ENCODE peak calls at places on chromosomes 4 and X, in seven cellular contexts. Z is cardiac muscle cell, V is cardiac fibroblast, X is breast epithelium, G is mammary epithelial cell, J is HCT116, D is epithelial cell of esophagus. E is an unnamed sample.

GRCh38 chr4:185811509-185812364 is at the start of gene SORBS2:
- DNase-seq in Z (peak), V (peak), X (peak), G (peak), J (no peak), D (peak), E (peak)

GRCh38 chr4:8653326-8654000 is 60.9 kb downstream of the CPZ start:
- DNase-seq in Z (no peak), V (no peak), X (no peak), G (no peak), J (no peak), D (no peak), E (no peak)

GRCh38 chr4:26379837-26380236 is 59.0 kb downstream of the RBPJ start:
- DNase-seq in Z (no peak), V (no peak), X (no peak), G (no peak), J (no peak), D (no peak), E (no peak)

GRCh38 chrX:38150993-38151392 is 69.7 kb downstream of the SRPX start:
- DNase-seq in Z (no peak), V (no peak), X (no peak), G (no peak), J (no peak), D (no peak), E (no peak)

GRCh38 chrX:72247206-72247944 is 8.5 kb upstream of the ERCC6L start:
- DNase-seq in Z (peak), V (peak), X (no peak), G (no peak), J (no peak), D (no peak), E (no peak)

GRCh38 chr4:7395635-7396034 is 39.1 kb downstream of the PSAPL1 start:
- DNase-seq in Z (no peak), V (no peak), X (peak), G (no peak), J (no peak), D (no peak), E (no peak)

GRCh38 chr4:73895201-73896177 is 26.3 kb downstream of the CXCL1 start:
- DNase-seq in Z (peak), V (peak), X (no peak), G (no peak), J (no peak), D (no peak), E (peak)

GRCh38 chrX:40299028-40299479 is 201.3 kb upstream of the BCOR start:
- DNase-seq in Z (peak), V (peak), X (no peak), G (no peak), J (no peak), D (no peak), E (no peak)

GRCh38 chr4:149914521-149915115 is 99.0 kb upstream of the IQCM start:
- DNase-seq in Z (peak), V (peak), X (no peak), G (peak), J (peak), D (peak), E (peak)

GRCh38 chr4:25441519-25442117 is 64.6 kb downstream of the ANAPC4 start:
- DNase-seq in Z (peak), V (peak), X (peak), G (peak), J (peak), D (peak), E (peak)

GRCh38 chrX:10172867-10173266 is 16.1 kb downstream of the CLCN4 start:
- DNase-seq in Z (peak), V (peak), X (no peak), G (no peak), J (no peak), D (no peak), E (no peak)

GRCh38 chr4:188822698-188823097 is 683.5 kb downstream of the TRIML1 start:
- DNase-seq in Z (no peak), V (no peak), X (no peak), G (peak), J (peak), D (peak), E (no peak)

GRCh38 chr4:1927675-1928074 is 56.5 kb downstream of the NSD2 start:
- DNase-seq in Z (peak), V (peak), X (no peak), G (no peak), J (no peak), D (no peak), E (no peak)

GRCh38 chr4:83890816-83891215 is 354.9 kb downstream of the GPAT3 start:
- DNase-seq in Z (no peak), V (no peak), X (no peak), G (peak), J (no peak), D (peak), E (no peak)

GRCh38 chr4:26310264-26310663 is 10.6 kb upstream of the RBPJ start:
- DNase-seq in Z (no peak), V (no peak), X (no peak), G (no peak), J (no peak), D (no peak), E (no peak)

GRCh38 chr4:81142744-81143143 is 72.3 kb downstream of the PRKG2 start:
- DNase-seq in Z (peak), V (peak), X (no peak), G (peak), J (no peak), D (peak), E (no peak)

GRCh38 chrX:109472939-109473713 is 8.8 kb downstream of the GUCY2F start:
- DNase-seq in Z (peak), V (peak), X (no peak), G (peak), J (peak), D (peak), E (peak)

GRCh38 chrX:104343408-104344129 is 88.8 kb upstream of the ESX1 start:
- DNase-seq in Z (peak), V (peak), X (no peak), G (peak), J (peak), D (peak), E (peak)

GRCh38 chr4:1375761-1376322 is 28.8 kb downstream of the UVSSA start:
- DNase-seq in Z (no peak), V (no peak), X (no peak), G (no peak), J (no peak), D (no peak), E (no peak)

GRCh38 chr4:28772066-28772465 is 1911.4 kb downstream of the STIM2 start:
- DNase-seq in Z (peak), V (peak), X (no peak), G (peak), J (no peak), D (peak), E (peak)

GRCh38 chr4:24456431-24456830 is 127.9 kb downstream of the DHX15 start:
- DNase-seq in Z (no peak), V (no peak), X (no peak), G (no peak), J (no peak), D (no peak), E (no peak)

GRCh38 chrX:124373348-124373747 is 27.0 kb downstream of the SH2D1A start:
- DNase-seq in Z (no peak), V (no peak), X (no peak), G (peak), J (no peak), D (no peak), E (no peak)

GRCh38 chr4:114100288-114101031 is 121.0 kb upstream of the ARSJ start:
- DNase-seq in Z (no peak), V (no peak), X (no peak), G (no peak), J (no peak), D (no peak), E (no peak)

GRCh38 chrX:71532753-71533425 is at the start of gene OGT:
- DNase-seq in Z (peak), V (peak), X (peak), G (peak), J (peak), D (peak), E (peak)

GRCh38 chr4:159206427-159206871 is 103.6 kb downstream of the RAPGEF2 start:
- DNase-seq in Z (no peak), V (no peak), X (no peak), G (peak), J (no peak), D (peak), E (no peak)

GRCh38 chrX:69285401-69285871 is 120.2 kb upstream of the PJA1 start:
- DNase-seq in Z (peak), V (peak), X (peak), G (no peak), J (no peak), D (peak), E (no peak)

GRCh38 chr4:4492161-4492847 is 49.5 kb downstream of the STX18 start:
- DNase-seq in Z (peak), V (peak), X (no peak), G (no peak), J (no peak), D (no peak), E (peak)

GRCh38 chr4:101201421-101201820 is 145.9 kb downstream of the PPP3CA start:
- DNase-seq in Z (no peak), V (no peak), X (no peak), G (peak), J (no peak), D (peak), E (no peak)

GRCh38 chrX:73977542-73978169 is 326.3 kb upstream of the ZCCHC13 start:
- DNase-seq in Z (no peak), V (no peak), X (no peak), G (peak), J (no peak), D (no peak), E (no peak)

GRCh38 chr4:95732061-95732460 is 107.8 kb upstream of the PDHA2 start:
- DNase-seq in Z (peak), V (peak), X (no peak), G (peak), J (no peak), D (peak), E (peak)

GRCh38 chr4:7821245-7822165 is 118.2 kb downstream of the AFAP1 start:
- DNase-seq in Z (peak), V (peak), X (no peak), G (no peak), J (no peak), D (no peak), E (no peak)

GRCh38 chr4:26330186-26330787 is 9.5 kb downstream of the RBPJ start:
- DNase-seq in Z (peak), V (peak), X (no peak), G (peak), J (peak), D (peak), E (peak)

GRCh38 chr4:15344041-15344440 is 83.8 kb upstream of the C1QTNF7 start:
- DNase-seq in Z (peak), V (peak), X (no peak), G (peak), J (no peak), D (peak), E (peak)

GRCh38 chrX:87526281-87526680 is 8.7 kb downstream of the KLHL4 start:
- DNase-seq in Z (no peak), V (no peak), X (no peak), G (no peak), J (no peak), D (no peak), E (no peak)
- H3K4me3 ChIP-seq in Z (no peak), V (no peak), X (no peak), G (no peak), J (no peak), D (no peak), E (no peak)

DNA sequence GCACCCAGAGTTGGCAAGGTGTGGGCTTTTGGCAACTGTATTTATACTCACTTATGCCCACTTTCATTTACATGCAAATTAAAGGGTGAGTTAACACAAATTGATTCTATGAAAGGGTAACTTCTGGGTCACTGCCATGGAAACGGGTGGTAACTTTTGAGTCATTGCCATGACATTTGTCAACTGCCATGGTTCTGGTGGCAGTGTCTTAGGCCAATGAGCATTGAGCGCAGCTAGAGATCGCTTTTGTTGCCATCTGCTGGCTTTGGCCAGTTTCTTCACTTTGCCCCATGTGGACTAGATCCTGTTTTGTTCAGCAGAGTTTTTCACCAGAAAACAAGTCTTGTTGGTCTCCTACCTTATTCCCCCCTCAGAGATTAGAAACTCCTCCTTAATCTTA is 170.8 kb upstream of the NUDT6 start:
- DNase-seq in Z (no peak), V (no peak), X (no peak), G (no peak), J (no peak), D (no peak), E (no peak)
- TF ChIP-seq CTCF in Z (no peak), V (no peak), X (no peak), G (peak), J (no peak), D (no peak), E (peak)

DNA sequence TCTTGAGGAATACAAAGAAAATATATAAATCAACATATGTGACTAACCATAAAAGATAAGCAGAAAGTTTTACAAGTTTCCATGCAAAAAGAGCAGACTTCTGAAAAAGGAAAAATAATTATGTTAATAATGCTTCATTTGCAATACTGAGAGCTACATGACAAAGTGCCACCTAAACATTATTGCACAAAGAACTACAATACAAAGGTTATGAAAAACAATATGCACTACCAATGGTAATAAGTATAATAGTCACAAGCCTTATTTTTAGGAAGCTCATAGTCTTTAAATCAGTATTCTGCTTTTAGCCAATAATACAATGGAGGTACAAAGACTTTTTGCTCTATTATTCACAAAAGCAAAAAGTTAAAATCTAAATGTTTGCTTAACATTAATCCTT is 411.2 kb downstream of the TLL1 start:
- DNase-seq in Z (no peak), V (no peak), X (no peak), G (no peak), J (no peak), D (no peak), E (no peak)
- H3K4me3 ChIP-seq in Z (no peak), V (no peak), X (no peak), G (no peak), J (no peak), D (no peak), E (no peak)

GRCh38 chrX:2548731-2549423 is 48.1 kb upstream of the DHRSX start:
- DNase-seq in Z (no peak), V (no peak), X (no peak), G (no peak), J (no peak), D (no peak), E (no peak)
- TF ChIP-seq CTCF in Z (no peak), V (no peak), X (no peak), G (no peak), J (no peak), D (no peak), E (no peak)

DNA sequence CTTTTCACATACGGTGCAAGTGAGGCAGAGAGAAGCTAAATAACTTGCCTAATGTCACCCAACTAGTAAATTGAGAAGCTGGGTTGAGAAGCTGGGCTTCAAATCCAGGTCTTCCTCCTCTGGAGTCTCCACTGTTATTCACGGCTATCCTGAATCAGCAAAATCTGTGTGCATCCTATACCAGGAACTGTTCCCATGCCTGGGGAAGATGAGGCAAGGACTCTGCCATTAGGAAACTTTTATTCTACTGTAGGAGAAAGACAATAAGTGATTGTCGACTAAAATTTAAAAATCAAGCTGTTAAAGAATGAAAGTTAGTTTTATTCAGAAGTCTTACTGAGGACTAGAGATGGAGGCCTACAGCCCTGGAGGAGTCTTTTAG is 869 bp upstream of the TEC start:
- DNase-seq in Z (no peak), V (no peak), X (no peak), G (no peak), J (no peak), D (no peak), E (no peak)
- H3K4me3 ChIP-seq in Z (peak), V (no peak), X (peak), G (no peak), J (peak), D (no peak), E (no peak)

GRCh38 chr4:151933122-151933827 is 172.5 kb upstream of the GATB start:
- DNase-seq in Z (no peak), V (no peak), X (no peak), G (no peak), J (no peak), D (no peak), E (no peak)
- TF ChIP-seq CTCF in Z (no peak), V (no peak), X (no peak), G (no peak), J (no peak), D (no peak), E (no peak)

E was measured in brain microvascular endothelial cell.